ENCODE peak calls at places on chromosome 12, in nine cellular contexts. Y is HL-60; Q is effector memory CD4-positive, alpha-beta T cell; X is GM12865; P is CD8-positive, alpha-beta T cell; V is cardiac fibroblast; I is tibial artery; W is colonic mucosa; L is fibroblast of villous mesenchyme. Z is an unnamed sample.

GRCh38 chr12:107903377-107904061 is 129.0 kb downstream of the ASCL4 start:
- DNase-seq in Y (peak), Q (no peak), X (peak), P (no peak), V (no peak), I (no peak), W (peak), L (peak), Z (peak)

GRCh38 chr12:131114942-131115584 is 161.4 kb downstream of the ADGRD1 start:
- DNase-seq in Y (no peak), Q (no peak), X (no peak), P (no peak), V (no peak), I (no peak), W (no peak), L (no peak), Z (peak)

GRCh38 chr12:68106160-68106559 is 53.4 kb downstream of the IFNG start:
- DNase-seq in Y (no peak), Q (no peak), X (no peak), P (no peak), V (peak), I (no peak), W (no peak), L (peak), Z (no peak)

GRCh38 chr12:52877242-52877641 is 27.6 kb downstream of the KRT8 start:
- DNase-seq in Y (no peak), Q (no peak), X (no peak), P (no peak), V (no peak), I (no peak), W (no peak), L (no peak), Z (no peak)

GRCh38 chr12:7434670-7435069 is 9.3 kb downstream of the CD163L1 start:
- DNase-seq in Y (no peak), Q (no peak), X (peak), P (no peak), V (no peak), I (no peak), W (no peak), L (no peak), Z (no peak)

GRCh38 chr12:77924703-77925102 is 94.0 kb downstream of the NAV3 start:
- DNase-seq in Y (no peak), Q (no peak), X (no peak), P (no peak), V (peak), I (no peak), W (no peak), L (peak), Z (no peak)

GRCh38 chr12:4412462-4412861 is 33.0 kb upstream of the FGF23 start:
- DNase-seq in Y (no peak), Q (no peak), X (no peak), P (no peak), V (no peak), I (no peak), W (no peak), L (no peak), Z (no peak)

GRCh38 chr12:85405781-85406522 is 125.9 kb downstream of the ALX1 start:
- DNase-seq in Y (no peak), Q (no peak), X (no peak), P (no peak), V (peak), I (no peak), W (no peak), L (peak), Z (no peak)

GRCh38 chr12:125454786-125455450 is 389.7 kb downstream of the AACS start:
- DNase-seq in Y (no peak), Q (no peak), X (no peak), P (no peak), V (no peak), I (no peak), W (no peak), L (no peak), Z (no peak)

GRCh38 chr12:2251485-2252179 is 198.8 kb downstream of the CACNA1C start:
- DNase-seq in Y (no peak), Q (no peak), X (no peak), P (no peak), V (no peak), I (no peak), W (no peak), L (no peak), Z (no peak)

GRCh38 chr12:78096909-78097597 is 266.4 kb downstream of the NAV3 start:
- DNase-seq in Y (no peak), Q (no peak), X (no peak), P (no peak), V (peak), I (no peak), W (no peak), L (peak), Z (no peak)

GRCh38 chr12:132825089-132825488 is 3.6 kb downstream of the GOLGA3 start:
- DNase-seq in Y (no peak), Q (no peak), X (no peak), P (no peak), V (no peak), I (no peak), W (no peak), L (no peak), Z (no peak)

GRCh38 chr12:91119089-91119488 is 7.8 kb upstream of the LUM start:
- DNase-seq in Y (no peak), Q (no peak), X (no peak), P (no peak), V (no peak), I (no peak), W (no peak), L (peak), Z (no peak)

GRCh38 chr12:124097681-124098080 is 124.7 kb downstream of the ZNF664 start:
- DNase-seq in Y (no peak), Q (no peak), X (no peak), P (no peak), V (peak), I (no peak), W (no peak), L (no peak), Z (no peak)

GRCh38 chr12:114668151-114668891 is 15.7 kb downstream of the TBX3 start:
- DNase-seq in Y (peak), Q (no peak), X (peak), P (no peak), V (peak), I (no peak), W (peak), L (peak), Z (no peak)

GRCh38 chr12:49032276-49032675 is 13.7 kb upstream of the PRKAG1 start:
- DNase-seq in Y (no peak), Q (no peak), X (no peak), P (no peak), V (no peak), I (no peak), W (no peak), L (no peak), Z (peak)

GRCh38 chr12:49762468-49762847 is 21.1 kb downstream of the TMBIM6 start:
- DNase-seq in Y (no peak), Q (no peak), X (peak), P (no peak), V (no peak), I (no peak), W (no peak), L (no peak), Z (no peak)

GRCh38 chr12:6841139-6841515 is 402 bp downstream of the GNB3 start:
- DNase-seq in Y (no peak), Q (no peak), X (no peak), P (no peak), V (no peak), I (no peak), W (no peak), L (no peak), Z (no peak)

GRCh38 chr12:74537126-74537706 is 419 bp upstream of the ATXN7L3B start:
- DNase-seq in Y (peak), Q (no peak), X (peak), P (no peak), V (peak), I (no peak), W (no peak), L (peak), Z (no peak)

GRCh38 chr12:108825205-108825950 is 32.0 kb downstream of the SSH1 start:
- DNase-seq in Y (no peak), Q (no peak), X (peak), P (no peak), V (peak), I (no peak), W (no peak), L (peak), Z (peak)

GRCh38 chr12:68327896-68328295 is 4.3 kb downstream of the MDM1 start:
- DNase-seq in Y (no peak), Q (no peak), X (no peak), P (no peak), V (no peak), I (no peak), W (no peak), L (no peak), Z (no peak)

GRCh38 chr12:62581288-62582064 is 114.8 kb downstream of the MON2 start:
- DNase-seq in Y (peak), Q (no peak), X (peak), P (no peak), V (peak), I (no peak), W (no peak), L (peak), Z (no peak)

GRCh38 chr12:104275689-104276088 is 27.9 kb upstream of the EID3 start:
- DNase-seq in Y (no peak), Q (no peak), X (no peak), P (no peak), V (no peak), I (no peak), W (no peak), L (no peak), Z (no peak)

GRCh38 chr12:98741229-98741614 is 96.1 kb downstream of the APAF1 start:
- DNase-seq in Y (no peak), Q (no peak), X (no peak), P (no peak), V (no peak), I (no peak), W (no peak), L (no peak), Z (no peak)

GRCh38 chr12:79250955-79251354 is 386.4 kb downstream of the SYT1 start:
- DNase-seq in Y (no peak), Q (no peak), X (no peak), P (no peak), V (no peak), I (no peak), W (no peak), L (no peak), Z (no peak)

GRCh38 chr12:10191865-10192264 is 13.0 kb downstream of the TMEM52B start:
- DNase-seq in Y (no peak), Q (no peak), X (no peak), P (no peak), V (peak), I (no peak), W (no peak), L (peak), Z (no peak)

GRCh38 chr12:124472690-124473279 is 94.6 kb downstream of the NCOR2 start:
- DNase-seq in Y (no peak), Q (no peak), X (no peak), P (no peak), V (no peak), I (no peak), W (no peak), L (no peak), Z (no peak)

GRCh38 chr12:40105515-40106201 is at the start of gene SLC2A13:
- DNase-seq in Y (peak), Q (peak), X (peak), P (peak), V (peak), I (peak), W (peak), L (peak), Z (peak)

GRCh38 chr12:69843653-69844052 is 18.6 kb downstream of the MYRFL start:
- DNase-seq in Y (no peak), Q (no peak), X (no peak), P (no peak), V (peak), I (no peak), W (no peak), L (no peak), Z (no peak)

GRCh38 chr12:47814539-47815170 is 5.0 kb downstream of the HDAC7 start:
- DNase-seq in Y (no peak), Q (no peak), X (no peak), P (no peak), V (no peak), I (no peak), W (no peak), L (no peak), Z (no peak)

GRCh38 chr12:47817272-47818006 is 2.3 kb downstream of the HDAC7 start:
- DNase-seq in Y (no peak), Q (no peak), X (no peak), P (no peak), V (peak), I (no peak), W (no peak), L (no peak), Z (no peak)

GRCh38 chr12:47818007-47818376 is 1.7 kb downstream of the HDAC7 start:
- DNase-seq in Y (no peak), Q (no peak), X (no peak), P (no peak), V (no peak), I (no peak), W (no peak), L (no peak), Z (no peak)

GRCh38 chr12:47818382-47818700 is 1.4 kb downstream of the HDAC7 start:
- DNase-seq in Y (no peak), Q (no peak), X (no peak), P (no peak), V (peak), I (no peak), W (no peak), L (no peak), Z (no peak)

DNA sequence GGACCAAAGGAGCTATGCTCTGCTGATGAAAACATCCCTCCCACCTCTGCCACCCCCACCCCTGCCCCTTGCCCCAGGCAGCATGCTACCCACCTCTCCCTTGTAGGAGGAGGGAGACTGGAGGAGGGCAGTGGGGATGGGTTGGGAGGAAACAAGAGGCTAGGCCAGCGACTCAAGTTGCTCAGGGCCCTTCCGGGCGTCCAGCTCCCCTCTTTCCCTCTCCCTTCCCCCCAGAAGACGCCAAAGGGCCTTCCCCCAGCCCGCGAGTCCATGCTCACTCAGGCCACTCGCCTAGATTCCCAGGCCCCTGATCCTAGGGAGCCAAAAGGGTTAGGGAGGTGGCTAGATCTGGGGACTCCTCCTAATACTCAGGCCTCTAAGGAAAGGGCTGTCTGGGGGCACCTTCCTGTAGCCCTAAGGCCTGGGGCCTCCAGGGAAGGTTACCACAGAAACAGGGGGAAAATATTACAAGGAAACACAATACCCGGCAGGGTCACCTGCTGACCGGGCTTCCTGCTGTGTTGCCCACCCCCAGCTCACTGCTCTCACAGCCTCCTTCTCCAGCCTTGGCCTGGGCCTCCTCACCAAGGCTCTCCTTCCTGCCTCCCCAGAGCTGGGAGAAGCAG is 2.9 kb downstream of the HDAC7 start:
- DNase-seq in Y (no peak), Q (no peak), X (no peak), P (no peak), V (peak), I (no peak), W (no peak), L (peak), Z (no peak)
- H3K4me3 ChIP-seq in Y (no peak), Q (peak), X (no peak), P (peak), V (peak), I (peak), W (peak), L (peak), Z (peak)

DNA sequence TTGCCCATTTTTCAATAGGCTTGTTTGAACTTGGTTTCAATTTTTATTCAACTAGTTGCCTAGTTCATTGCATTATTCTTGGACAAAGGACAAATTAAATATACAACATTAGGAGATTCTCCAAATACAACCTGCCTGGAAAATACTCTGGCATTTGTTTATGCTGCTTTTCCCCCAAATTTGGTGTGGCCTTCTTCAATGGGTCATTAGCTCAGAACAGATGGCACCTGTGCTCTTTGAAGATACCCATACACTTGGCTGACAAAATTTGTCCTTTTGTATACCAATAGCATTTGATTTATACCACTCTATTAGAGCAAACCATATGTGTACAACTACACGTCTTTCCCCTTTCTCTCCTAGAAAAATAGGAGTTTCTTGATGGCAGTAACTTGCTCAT is 35.7 kb downstream of the WBP11 start:
- DNase-seq in Y (no peak), Q (no peak), X (no peak), P (no peak), V (no peak), I (no peak), W (no peak), L (no peak), Z (no peak)
- H3K4me3 ChIP-seq in Y (no peak), Q (no peak), X (peak), P (no peak), V (no peak), I (peak), W (no peak), L (no peak), Z (no peak)

DNA sequence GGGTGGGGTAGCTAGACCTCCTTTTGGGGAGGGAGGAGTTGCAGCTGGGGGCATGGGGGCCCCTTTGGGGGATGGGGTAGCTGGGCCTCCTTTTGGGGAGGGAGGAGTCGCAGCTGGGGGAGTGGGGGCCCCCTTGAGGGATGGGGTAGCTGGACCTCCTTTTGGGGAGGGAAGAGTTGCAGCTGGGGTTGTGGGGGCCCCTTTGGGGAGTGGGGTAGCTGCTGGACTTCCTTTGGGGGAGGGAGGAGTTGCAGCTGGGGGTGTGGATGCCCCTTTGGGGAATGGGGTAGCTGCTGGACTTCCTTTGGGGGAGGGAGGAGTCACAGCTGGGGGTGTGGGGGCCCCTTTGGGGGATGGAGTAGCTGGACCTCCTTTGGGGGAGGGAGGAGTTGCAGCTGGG is 6.9 kb downstream of the NACA start:
- DNase-seq in Y (peak), Q (no peak), X (no peak), P (no peak), V (no peak), I (peak), W (no peak), L (no peak), Z (no peak)
- H3K4me3 ChIP-seq in Y (no peak), Q (no peak), X (no peak), P (no peak), V (no peak), I (no peak), W (no peak), L (no peak), Z (no peak)

DNA sequence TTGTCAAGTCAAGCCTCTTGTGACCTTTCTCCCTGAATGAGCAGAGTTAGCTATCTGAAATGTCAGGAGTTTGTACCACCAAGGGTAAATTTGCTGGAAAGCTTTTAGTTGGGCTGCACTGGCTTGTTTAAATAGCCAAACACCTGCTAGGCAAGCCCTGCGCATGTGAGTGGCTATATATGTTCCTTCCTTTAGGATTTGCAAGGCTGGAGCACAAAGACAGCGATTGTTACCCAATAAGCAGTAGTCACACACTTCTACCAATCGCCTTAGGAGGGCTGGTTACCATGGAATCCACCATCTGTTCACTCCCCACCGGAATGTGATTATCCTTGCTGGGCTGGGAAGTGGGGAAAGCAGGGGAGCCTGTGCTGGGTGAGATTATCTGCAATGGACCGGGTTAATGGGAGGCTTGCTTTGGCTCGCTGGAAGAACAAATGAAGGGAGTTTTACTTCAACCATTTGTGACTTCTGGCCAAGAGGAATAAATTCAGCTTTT is 102.5 kb downstream of the FGD4 start:
- DNase-seq in Y (no peak), Q (no peak), X (no peak), P (no peak), V (peak), I (no peak), W (peak), L (peak), Z (no peak)
- H3K4me3 ChIP-seq in Y (no peak), Q (no peak), X (no peak), P (no peak), V (no peak), I (no peak), W (no peak), L (no peak), Z (no peak)

Z was measured in Peyer's patch.